ENCODE peak calls at places on chromosomes 4 and X, in four cellular contexts. B is right atrium auricular region, P is cardiac fibroblast, Y is RWPE1. S is an unnamed sample.

GRCh38 chr4:28443371-28443770 is 1582.7 kb downstream of the STIM2 start:
- DNase-seq in B (no peak), P (no peak), Y (no peak), S (no peak)

GRCh38 chr4:149113804-149114430 is 671.7 kb upstream of the NR3C2 start:
- DNase-seq in B (no peak), P (peak), Y (peak), S (no peak)

GRCh38 chr4:14667624-14668295 is 334.5 kb upstream of the CPEB2 start:
- DNase-seq in B (no peak), P (peak), Y (peak), S (no peak)

GRCh38 chr4:149959391-149959790 is 118.9 kb upstream of the DCLK2 start:
- DNase-seq in B (no peak), P (no peak), Y (no peak), S (no peak)

GRCh38 chr4:102438873-102439614 is 62.1 kb upstream of the NFKB1 start:
- DNase-seq in B (no peak), P (peak), Y (peak), S (no peak)

GRCh38 chr4:51874551-51874950 is 31.6 kb downstream of the DCUN1D4 start:
- DNase-seq in B (no peak), P (no peak), Y (no peak), S (no peak)

GRCh38 chr4:67332627-67333026 is 212.7 kb downstream of the CENPC start:
- DNase-seq in B (no peak), P (no peak), Y (peak), S (peak)

GRCh38 chr4:17447056-17447455 is 64.8 kb downstream of the QDPR start:
- DNase-seq in B (no peak), P (peak), Y (no peak), S (no peak)

GRCh38 chr4:53830511-53830910 is 233.9 kb downstream of the CHIC2 start:
- DNase-seq in B (no peak), P (no peak), Y (no peak), S (no peak)

GRCh38 chr4:141248029-141248428 is 27.3 kb downstream of the ZNF330 start:
- DNase-seq in B (no peak), P (peak), Y (no peak), S (no peak)

GRCh38 chr4:26094911-26095310 is 180.9 kb downstream of the SMIM20 start:
- DNase-seq in B (no peak), P (no peak), Y (no peak), S (no peak)

GRCh38 chr4:102326951-102327350 is 18.3 kb downstream of the SLC39A8 start:
- DNase-seq in B (no peak), P (no peak), Y (no peak), S (no peak)

GRCh38 chr4:40804598-40804997 is 54.8 kb downstream of the NSUN7 start:
- DNase-seq in B (no peak), P (no peak), Y (no peak), S (no peak)

GRCh38 chr4:53653484-53654053 is 62.3 kb upstream of the LNX1 start:
- DNase-seq in B (no peak), P (peak), Y (no peak), S (no peak)

GRCh38 chrX:103248553-103248952 is 6.4 kb downstream of the TCEAL8 start:
- DNase-seq in B (no peak), P (peak), Y (no peak), S (no peak)

GRCh38 chr4:1323635-1324442 is 23.2 kb upstream of the UVSSA start:
- DNase-seq in B (no peak), P (peak), Y (peak), S (no peak)

GRCh38 chr4:26120098-26120795 is 200.6 kb upstream of the RBPJ start:
- DNase-seq in B (no peak), P (peak), Y (no peak), S (no peak)

GRCh38 chrX:40644175-40644574 is 3.2 kb downstream of the CXorf38 start:
- DNase-seq in B (no peak), P (peak), Y (no peak), S (no peak)

GRCh38 chr4:113692809-113693411 is 68.6 kb downstream of the CAMK2D start:
- DNase-seq in B (no peak), P (no peak), Y (no peak), S (no peak)

GRCh38 chrX:37905436-37906147 is 58.2 kb upstream of the DYNLT3 start:
- DNase-seq in B (no peak), P (peak), Y (no peak), S (peak)

GRCh38 chr4:143700060-143700419 is 435 bp downstream of the FREM3 start:
- DNase-seq in B (no peak), P (peak), Y (no peak), S (peak)

GRCh38 chr4:141455651-141456050 is 180.7 kb upstream of the IL15 start:
- DNase-seq in B (no peak), P (peak), Y (peak), S (no peak)

GRCh38 chr4:82268050-82268825 is 105.6 kb downstream of the HNRNPD start:
- DNase-seq in B (peak), P (peak), Y (peak), S (peak)

GRCh38 chr4:83371936-83372335 is 37.3 kb upstream of the HPSE start:
- DNase-seq in B (no peak), P (no peak), Y (no peak), S (no peak)

GRCh38 chrX:15043538-15043937 is 170.3 kb downstream of the MOSPD2 start:
- DNase-seq in B (no peak), P (no peak), Y (no peak), S (no peak)

GRCh38 chr4:16852644-16853043 is 45.8 kb downstream of the LDB2 start:
- DNase-seq in B (no peak), P (no peak), Y (no peak), S (no peak)

GRCh38 chr4:173014113-173014558 is 154.5 kb upstream of the GALNT7 start:
- DNase-seq in B (no peak), P (peak), Y (peak), S (peak)

GRCh38 chrX:19007868-19008267 is 24.0 kb upstream of the PHKA2 start:
- DNase-seq in B (no peak), P (no peak), Y (no peak), S (no peak)

GRCh38 chrX:139680356-139680755 is 27.6 kb downstream of the MCF2 start:
- DNase-seq in B (no peak), P (no peak), Y (no peak), S (no peak)

GRCh38 chrX:40550069-40550468 is 30.7 kb upstream of the ATP6AP2 start:
- DNase-seq in B (no peak), P (no peak), Y (no peak), S (no peak)

GRCh38 chr4:132384709-132385108 is 764.4 kb upstream of the PCDH10 start:
- DNase-seq in B (no peak), P (no peak), Y (no peak), S (no peak)

GRCh38 chrX:40299028-40299479 is 201.3 kb upstream of the BCOR start:
- DNase-seq in B (no peak), P (peak), Y (no peak), S (peak)

GRCh38 chr4:18051281-18051680 is 29.7 kb upstream of the LCORL start:
- DNase-seq in B (no peak), P (no peak), Y (no peak), S (no peak)

GRCh38 chr4:144461906-144462305 is 184.1 kb upstream of the HHIP start:
- DNase-seq in B (no peak), P (no peak), Y (no peak), S (no peak)

GRCh38 chr4:16513876-16514275 is 287.6 kb upstream of the TAPT1 start:
- DNase-seq in B (no peak), P (no peak), Y (no peak), S (no peak)

GRCh38 chrX:120365320-120365719 is 3.4 kb downstream of the ATP1B4 start:
- DNase-seq in B (no peak), P (peak), Y (no peak), S (peak)

GRCh38 chrX:18119856-18120255 is 100.8 kb downstream of the BEND2 start:
- DNase-seq in B (no peak), P (no peak), Y (no peak), S (no peak)

GRCh38 chrX:45986971-45987370 is 558.2 kb downstream of the ZNF674 start:
- DNase-seq in B (no peak), P (peak), Y (no peak), S (no peak)

GRCh38 chr4:7956306-7957112 is 16.8 kb upstream of the AFAP1 start:
- DNase-seq in B (no peak), P (peak), Y (peak), S (no peak)

GRCh38 chr4:20954541-20954940 is 254.3 kb downstream of the PACRGL start:
- DNase-seq in B (no peak), P (no peak), Y (no peak), S (no peak)

DNA sequence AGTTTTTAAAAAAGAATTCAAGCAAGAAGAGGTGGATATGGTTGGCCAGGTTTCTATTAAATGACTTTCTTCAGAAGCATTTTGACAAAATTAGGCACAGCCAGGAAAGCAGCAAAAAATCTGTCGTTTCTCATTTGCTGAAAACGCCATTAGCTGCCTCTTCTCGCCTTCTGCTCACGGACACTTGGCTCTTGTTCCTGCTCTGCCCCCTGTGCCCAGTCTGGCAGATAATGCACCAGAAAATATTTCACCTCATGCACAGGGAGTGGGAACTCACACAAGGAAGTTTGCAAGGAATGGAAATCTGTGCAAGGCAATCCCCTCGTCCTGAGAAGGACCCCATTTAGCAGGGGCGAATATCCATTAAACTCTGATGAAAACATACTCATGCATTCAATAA is 260.0 kb downstream of the PACRGL start:
- DNase-seq in B (no peak), P (no peak), Y (no peak), S (no peak)
- TF ChIP-seq CTCF in B (no peak), P (no peak), Y (no peak), S (no peak)

DNA sequence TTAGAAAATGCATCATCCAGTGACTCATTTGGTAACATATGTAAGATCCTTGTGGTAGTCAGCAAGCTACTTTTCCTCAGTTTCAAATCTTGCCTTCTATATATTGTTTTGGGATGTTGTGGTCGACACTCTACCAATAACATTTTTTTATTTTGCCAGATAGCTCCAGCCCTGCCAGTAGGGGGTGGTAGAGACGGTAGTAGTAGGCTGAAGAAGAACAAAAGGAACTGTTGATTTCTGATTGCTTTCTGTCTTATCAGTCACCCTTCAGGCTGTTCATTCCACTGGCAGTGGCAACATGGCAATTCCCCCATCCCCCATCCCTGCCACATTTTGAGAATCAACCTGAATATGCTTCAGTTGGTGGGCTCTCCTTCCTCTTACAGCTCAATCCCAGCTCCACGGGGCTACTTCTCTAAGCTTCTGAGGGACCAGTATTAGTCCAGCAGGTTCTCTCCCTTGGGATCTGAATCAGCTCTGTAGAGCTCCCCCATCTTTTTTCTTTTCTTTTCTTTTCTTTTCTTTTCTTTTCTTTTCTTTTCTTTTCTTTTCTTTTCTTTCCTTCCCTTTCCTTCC is 171.5 kb upstream of the VEGFC start:
- DNase-seq in B (no peak), P (no peak), Y (no peak), S (no peak)
- TF ChIP-seq CTCF in B (no peak), P (peak), Y (no peak), S (no peak)

GRCh38 chr4:76549765-76550164 is 114.7 kb downstream of the SHROOM3 start:
- DNase-seq in B (no peak), P (no peak), Y (no peak), S (no peak)

GRCh38 chr4:76547167-76547760 is 112.2 kb downstream of the SHROOM3 start:
- DNase-seq in B (no peak), P (peak), Y (no peak), S (peak)

GRCh38 chr4:76550966-76551780 is 116.1 kb downstream of the SHROOM3 start:
- DNase-seq in B (no peak), P (no peak), Y (no peak), S (no peak)

GRCh38 chr4:76546282-76547166 is 111.5 kb downstream of the SHROOM3 start:
- DNase-seq in B (no peak), P (peak), Y (peak), S (no peak)

DNA sequence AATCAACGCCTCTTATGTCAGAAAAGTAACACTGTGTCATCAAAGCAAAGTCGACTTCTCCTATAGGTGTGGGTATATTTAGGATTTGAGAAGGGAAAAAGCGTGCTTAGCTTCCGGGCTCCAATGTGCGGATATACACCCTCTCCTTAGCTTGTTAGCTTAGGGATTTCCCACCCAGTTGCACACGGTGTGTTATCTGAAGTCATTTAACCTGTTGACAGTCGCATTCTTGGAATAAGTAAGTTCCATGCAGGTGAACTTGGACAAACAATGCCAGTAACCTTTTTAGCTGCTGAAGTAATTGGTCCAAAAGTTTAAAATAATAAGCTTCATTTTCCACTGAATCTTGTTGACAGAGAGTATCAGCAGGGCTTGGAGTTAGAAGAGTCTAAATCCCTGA is 113.7 kb downstream of the SHROOM3 start:
- DNase-seq in B (no peak), P (no peak), Y (no peak), S (no peak)
- TF ChIP-seq CTCF in B (no peak), P (no peak), Y (no peak), S (no peak)

DNA sequence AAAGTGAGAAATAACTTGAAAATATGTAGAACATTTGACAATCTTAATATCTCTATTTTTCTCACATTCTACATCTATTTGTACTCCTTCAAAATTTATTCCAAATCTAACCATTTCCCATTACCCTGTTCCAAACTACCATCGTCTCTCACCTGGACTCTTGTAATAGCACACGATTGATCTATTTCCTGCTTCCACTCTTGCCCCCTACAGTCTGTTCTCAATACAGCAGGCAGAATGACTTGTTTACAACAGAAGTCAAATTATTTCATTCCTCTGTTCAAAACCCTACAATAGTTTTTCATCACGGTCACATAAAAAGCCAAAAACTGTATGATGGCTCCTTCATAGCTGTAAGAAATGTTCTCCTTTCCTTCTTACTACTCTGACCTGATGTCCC is 21.1 kb upstream of the LUZP4 start:
- DNase-seq in B (no peak), P (no peak), Y (no peak), S (no peak)
- TF ChIP-seq CTCF in B (no peak), P (peak), Y (no peak), S (peak)

GRCh38 chrX:97984641-97985040 is 1100.9 kb downstream of the RPA4 start:
- DNase-seq in B (no peak), P (no peak), Y (peak), S (no peak)

DNA sequence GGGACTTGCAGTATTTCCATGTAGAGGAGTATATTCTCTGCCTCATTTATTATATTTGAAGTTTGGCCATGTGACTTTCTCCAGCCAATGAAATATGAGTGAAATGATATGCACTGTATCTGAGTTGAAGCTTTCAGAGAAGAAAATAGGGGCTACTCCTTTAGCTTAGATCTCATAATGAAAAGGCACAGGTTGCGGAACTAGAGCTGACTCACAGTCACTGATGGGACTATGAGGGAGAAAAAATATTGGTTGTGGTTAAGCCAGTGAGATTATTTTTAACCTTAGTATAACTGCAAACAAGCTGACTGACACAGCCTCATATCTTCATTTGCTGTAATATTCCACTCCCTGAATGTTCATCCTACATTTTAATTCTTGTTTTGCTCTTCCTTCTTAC is 1104.3 kb downstream of the RPA4 start:
- DNase-seq in B (no peak), P (no peak), Y (no peak), S (no peak)
- TF ChIP-seq CTCF in B (no peak), P (no peak), Y (no peak), S (no peak)

GRCh38 chr4:153780876-153781275 is 8.0 kb downstream of the SFRP2 start:
- DNase-seq in B (no peak), P (no peak), Y (no peak), S (no peak)
- TF ChIP-seq CTCF in B (no peak), P (no peak), Y (no peak), S (no peak)

DNA sequence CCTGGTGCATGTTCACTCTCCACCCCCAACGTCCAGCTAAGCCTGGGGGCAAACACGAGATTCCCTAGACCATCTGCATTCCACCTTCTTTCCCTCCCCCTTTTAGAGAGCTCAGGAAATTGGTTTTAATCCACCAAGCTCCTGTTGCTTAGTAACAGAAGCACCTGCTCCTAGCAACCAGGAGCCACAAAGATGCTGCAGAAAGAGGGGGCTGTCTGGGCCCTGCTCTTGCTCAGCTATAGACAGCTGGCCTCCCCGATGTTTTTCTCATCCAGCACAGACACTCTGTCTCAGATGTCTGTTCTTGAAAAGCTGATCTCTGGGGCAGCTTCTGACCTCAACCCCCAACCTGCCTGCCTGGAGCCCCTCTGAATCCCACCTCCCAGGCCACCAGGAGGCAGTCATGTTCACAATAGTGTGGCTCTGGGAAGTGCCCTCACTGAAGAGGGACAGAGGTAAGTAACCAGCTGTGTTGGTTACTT is 71.5 kb downstream of the SLC16A2 start:
- DNase-seq in B (no peak), P (no peak), Y (no peak), S (peak)
- TF ChIP-seq CTCF in B (no peak), P (peak), Y (no peak), S (no peak)

DNA sequence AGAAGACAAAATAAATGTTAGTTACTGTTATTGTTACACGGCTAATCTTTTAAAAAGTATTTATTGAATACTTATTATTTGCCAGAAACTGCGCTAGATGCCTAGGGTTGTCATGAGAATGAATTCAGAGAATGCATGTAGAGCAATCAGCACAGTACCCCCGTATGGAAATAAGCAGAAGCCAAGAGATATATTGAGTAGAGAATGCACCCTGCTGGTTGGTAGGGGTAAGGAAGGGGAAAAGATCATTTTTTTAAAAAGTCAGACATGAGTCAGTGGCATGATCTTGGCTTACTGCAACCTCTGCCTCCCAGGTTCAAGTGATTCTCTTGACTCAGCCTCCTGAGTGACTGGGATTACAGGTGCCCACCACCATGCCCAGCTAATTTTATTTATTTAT is 13.1 kb upstream of the DRP2 start:
- DNase-seq in B (no peak), P (peak), Y (peak), S (no peak)
- TF ChIP-seq CTCF in B (no peak), P (peak), Y (no peak), S (no peak)

S was measured in nephron progenitor cell.